ENCODE peak calls at places on chromosomes 3 and 15, in five cellular contexts. T, N, R, W and G are unnamed samples.
A peak's percentile ranks its signal among the peaks of the same experiment; 100 is the strongest.

GRCh38 chr3:126394179-126394976 is at the start of gene CFAP100:
- DNase-seq in T (peak; percentile 80), R (peak; percentile 70), W (no peak), N (no peak), G (no peak)

GRCh38 chr3:120682095-120682681 is at the start of gene HGD:
- DNase-seq in W (no peak), N (no peak), T (no peak), R (no peak), G (no peak)

GRCh38 chr3:31701286-31701685 is 168.6 kb downstream of the STT3B start:
- DNase-seq in N (no peak), R (no peak), W (no peak), T (no peak), G (no peak)

GRCh38 chr3:176513604-176514003 is 683.7 kb downstream of the TBL1XR1 start:
- DNase-seq in W (no peak), N (peak; percentile 4), R (no peak), T (peak; percentile 24), G (no peak)

GRCh38 chr15:84778194-84778593 is 29.8 kb downstream of the ZNF592 start:
- DNase-seq in R (no peak), N (no peak), W (no peak), T (no peak), G (no peak)

GRCh38 chr3:127275287-127275781 is 12.5 kb downstream of the PRR20G start:
- DNase-seq in W (peak; percentile 67), T (no peak), R (no peak), N (peak; percentile 79), G (no peak)

GRCh38 chr3:113240841-113241240 is 29.5 kb downstream of the BOC start:
- DNase-seq in W (no peak), R (no peak), T (no peak), N (no peak), G (no peak)

GRCh38 chr3:38131621-38132369 is 5.1 kb downstream of the ACAA1 start:
- DNase-seq in R (no peak), N (peak; percentile 60), T (peak; percentile 54), W (no peak), G (peak; percentile 23)

GRCh38 chr15:40266828-40267304 is 16.0 kb downstream of the ANKRD63 start:
- DNase-seq in T (no peak), R (no peak), N (peak; percentile 96), W (peak; percentile 88), G (peak; percentile 67)

GRCh38 chr3:17771177-17772048 is 29.0 kb upstream of the TBC1D5 start:
- DNase-seq in R (no peak), W (no peak), N (no peak), T (no peak), G (no peak)

GRCh38 chr3:155252021-155252420 is 41.5 kb downstream of the STRIT1 start:
- DNase-seq in R (no peak), T (no peak), W (no peak), N (no peak), G (no peak)

GRCh38 chr3:54514416-54514815 is 392.1 kb downstream of the CACNA2D3 start:
- DNase-seq in W (no peak), R (no peak), N (no peak), T (no peak), G (no peak)

GRCh38 chr3:141243295-141243707 is 11.7 kb downstream of the PXYLP1 start:
- DNase-seq in W (no peak), N (peak; percentile 17), R (no peak), T (no peak), G (no peak)

GRCh38 chr3:134838599-134838998 is 43.5 kb downstream of the EPHB1 start:
- DNase-seq in T (no peak), W (no peak), R (no peak), N (no peak), G (no peak)

GRCh38 chr15:36905908-36906307 is 194.4 kb downstream of the MEIS2 start:
- DNase-seq in N (no peak), W (no peak), T (no peak), R (no peak), G (no peak)

GRCh38 chr3:177977381-177978158 is 558.7 kb upstream of the KCNMB2 start:
- DNase-seq in T (no peak), R (peak; percentile 55), N (peak; percentile 61), W (peak; percentile 47), G (peak; percentile 54)